ENCODE peak calls at places on chromosome 14, in ten cellular contexts. F is psoas muscle, X is left ventricle myocardium inferior, H is GM06990, M is IMR-90, W is PC-3, I is brain microvascular endothelial cell, D is A673, L is transverse colon, Z is stomach. S is an unnamed sample. For H3K36me3, the result is how much of the 10 kb centered on the place peaks cover.

GRCh38 chr14:93897476-93897845 is 29.7 kb upstream of the FAM181A start:
- DNase-seq in W (no peak), I (no peak), L (no peak), F (no peak), X (no peak), D (no peak), M (no peak), H (no peak), Z (no peak), S (no peak)

GRCh38 chr14:64788706-64789105 is 84.5 kb downstream of the PLEKHG3 start:
- DNase-seq in W (peak), D (peak), M (peak), I (peak), H (no peak), F (no peak), X (no peak), L (no peak), Z (no peak), S (no peak)

GRCh38 chr14:72616294-72616693 is 277.6 kb downstream of the DPF3 start:
- DNase-seq in F (no peak), D (no peak), I (peak), H (no peak), X (no peak), M (peak), W (no peak), L (no peak), Z (no peak), S (no peak)

GRCh38 chr14:94638961-94639817 is 27.0 kb downstream of the SERPINA3 start:
- DNase-seq in L (no peak), Z (no peak), H (no peak), W (no peak), X (no peak), D (no peak), F (no peak), M (no peak), I (no peak), S (no peak)

GRCh38 chr14:61616524-61617185 is 78.7 kb upstream of the HIF1A start:
- DNase-seq in F (no peak), D (no peak), H (no peak), I (peak), X (no peak), L (no peak), W (peak), Z (no peak), M (peak), S (no peak)

GRCh38 chr14:54252072-54252730 is 144.6 kb upstream of the CDKN3 start:
- DNase-seq in L (no peak), I (peak), D (no peak), F (no peak), M (peak), W (peak), H (no peak), Z (no peak), X (no peak), S (no peak)

GRCh38 chr14:50225067-50225973 is 6.1 kb downstream of the SOS2 start:
- DNase-seq in H (no peak), F (no peak), X (no peak), Z (no peak), I (peak), M (peak), D (peak), L (no peak), W (peak), S (no peak)

GRCh38 chr14:58107947-58108552 is 44.0 kb downstream of the ARMH4 start:
- DNase-seq in W (peak), F (no peak), L (peak), I (peak), H (no peak), X (no peak), M (peak), Z (no peak), D (peak), S (peak)

GRCh38 chr14:63551338-63551737 is 8.2 kb upstream of the PPP2R5E start:
- DNase-seq in I (no peak), L (no peak), F (no peak), W (peak), X (no peak), D (no peak), H (no peak), M (peak), Z (no peak), S (no peak)

GRCh38 chr14:58060077-58060476 is 91.9 kb downstream of the ARMH4 start:
- DNase-seq in F (no peak), D (no peak), W (peak), Z (no peak), X (no peak), I (no peak), H (no peak), L (no peak), M (no peak), S (no peak)

GRCh38 chr14:99479903-99480855 is 480 bp downstream of the SETD3 start:
- DNase-seq in F (peak), D (peak), W (peak), Z (peak), L (peak), X (peak), M (peak), H (peak), I (peak), S (peak)

GRCh38 chr14:32354716-32355115 is 25.6 kb downstream of the AKAP6 start:
- DNase-seq in M (no peak), L (no peak), I (no peak), W (no peak), H (no peak), F (no peak), Z (no peak), X (peak), D (no peak), S (peak)

GRCh38 chr14:93132472-93133065 is 16.8 kb upstream of the ITPK1 start:
- DNase-seq in I (peak), D (no peak), L (no peak), W (peak), F (no peak), Z (peak), X (no peak), H (no peak), M (peak), S (no peak)

GRCh38 chr14:61759878-61760277 is 2.3 kb upstream of the SNAPC1 start:
- DNase-seq in D (no peak), I (no peak), W (no peak), X (no peak), L (no peak), H (no peak), Z (no peak), M (no peak), F (no peak), S (no peak)

GRCh38 chr14:44981198-44981597 is 19.2 kb downstream of the TOGARAM1 start:
- DNase-seq in I (no peak), M (no peak), D (peak), W (no peak), F (no peak), L (no peak), Z (no peak), H (no peak), X (no peak), S (no peak)

GRCh38 chr14:69076341-69076740 is 76.6 kb downstream of the DCAF5 start:
- DNase-seq in X (no peak), Z (no peak), W (no peak), L (no peak), M (no peak), I (no peak), D (no peak), F (no peak), H (no peak), S (no peak)
- H3K36me3 ChIP-seq in X (under half), Z (under half), W (under half), L (under half), M (under half), I (under half), D (under half), F (half or more), H (under half), S (under half)

DNA sequence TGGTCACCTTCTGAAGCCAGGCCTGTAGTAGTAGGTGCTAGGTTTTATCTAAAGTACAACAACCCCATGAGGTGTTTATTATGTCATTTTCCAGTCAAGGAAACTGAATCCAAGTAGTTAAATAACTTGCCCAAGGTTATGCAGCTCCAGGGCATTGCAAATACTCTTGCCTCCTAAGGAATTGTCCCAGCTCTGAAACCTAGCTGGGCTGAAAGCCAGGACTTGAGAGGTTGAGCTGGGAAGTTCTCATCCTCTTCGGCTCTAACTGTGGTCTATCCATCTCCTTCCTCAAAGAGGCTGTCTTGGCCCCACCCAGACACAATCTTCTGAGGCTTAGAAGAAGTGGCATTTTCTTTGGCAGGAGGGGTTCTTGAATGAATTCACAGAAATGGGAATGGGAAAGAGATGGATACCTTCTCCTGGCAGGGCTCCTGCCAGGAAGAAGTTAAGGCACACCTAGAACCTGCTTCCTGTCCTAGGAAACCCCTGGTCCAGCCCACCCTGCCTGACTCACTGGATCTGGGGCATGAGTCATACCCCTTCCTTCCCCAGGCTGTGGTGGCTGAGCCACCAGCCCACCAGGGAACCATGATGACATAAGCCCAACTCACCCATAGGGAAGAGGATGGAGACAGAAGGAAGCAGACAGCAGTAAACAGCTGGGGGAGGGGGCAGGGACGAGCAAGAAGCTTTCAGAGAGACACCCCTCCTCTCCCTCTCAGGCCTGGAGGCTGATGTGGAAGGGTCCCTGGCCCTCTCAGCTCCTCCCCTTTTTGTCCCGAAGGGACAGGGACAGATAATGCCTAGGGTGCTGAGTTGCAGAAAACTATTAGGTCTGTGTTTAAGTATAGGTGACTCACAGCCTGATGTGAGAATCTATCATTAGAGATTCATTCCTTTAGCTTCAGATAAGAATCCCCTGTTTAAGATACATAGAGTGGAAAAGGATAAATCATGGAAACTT is 2.1 kb upstream of the PLEK2 start:
- DNase-seq in D (peak), H (no peak), M (peak), X (no peak), L (no peak), Z (no peak), W (peak), F (no peak), I (peak), S (no peak)
- H3K4me3 ChIP-seq in D (no peak), H (no peak), M (no peak), X (no peak), L (no peak), Z (no peak), W (peak), F (no peak), I (peak), S (no peak)

GRCh38 chr14:104395276-104395675 is 184.3 kb upstream of the C14orf180 start:
- DNase-seq in D (no peak), L (no peak), W (no peak), H (no peak), X (no peak), Z (peak), F (no peak), M (no peak), I (no peak), S (no peak)

GRCh38 chr14:104392396-104393198 is 187.0 kb upstream of the C14orf180 start:
- DNase-seq in I (no peak), W (no peak), Z (no peak), H (no peak), F (peak), X (no peak), D (no peak), L (no peak), M (no peak), S (peak)

GRCh38 chr14:104394606-104394910 is 185.0 kb upstream of the C14orf180 start:
- DNase-seq in W (no peak), I (no peak), F (no peak), Z (no peak), M (no peak), H (peak), D (no peak), X (peak), L (no peak), S (peak)

GRCh38 chr14:104393199-104393897 is 186.2 kb upstream of the C14orf180 start:
- DNase-seq in X (peak), Z (peak), M (no peak), H (no peak), I (no peak), F (peak), L (no peak), W (no peak), D (no peak), S (peak)

GRCh38 chr14:104393898-104394605 is 185.5 kb upstream of the C14orf180 start:
- DNase-seq in W (no peak), H (peak), D (no peak), I (no peak), M (no peak), Z (peak), X (peak), F (peak), L (peak), S (peak)
- TF ChIP-seq CTCF in W (no peak), H (no peak), D (no peak), I (no peak), M (no peak), Z (no peak), X (no peak), F (no peak), L (no peak), S (no peak)

GRCh38 chr14:102573591-102574046 is 18.8 kb upstream of the RCOR1 start:
- DNase-seq in Z (no peak), I (no peak), H (no peak), M (no peak), L (no peak), F (no peak), D (no peak), X (no peak), W (no peak), S (no peak)

GRCh38 chr14:102570334-102570995 is 22.0 kb upstream of the RCOR1 start:
- DNase-seq in H (no peak), F (no peak), D (no peak), I (no peak), M (no peak), X (no peak), W (no peak), Z (no peak), L (no peak), S (no peak)

GRCh38 chr14:102571043-102571442 is 21.4 kb upstream of the RCOR1 start:
- DNase-seq in Z (no peak), M (no peak), F (no peak), W (no peak), H (no peak), L (no peak), X (no peak), I (no peak), D (no peak), S (no peak)

GRCh38 chr14:102568115-102568614 is 24.3 kb upstream of the RCOR1 start:
- DNase-seq in Z (peak), I (no peak), F (no peak), L (peak), M (no peak), X (no peak), W (peak), D (no peak), H (no peak), S (no peak)

GRCh38 chr14:102571478-102572042 is 20.9 kb upstream of the RCOR1 start:
- DNase-seq in L (no peak), X (no peak), I (no peak), M (no peak), D (no peak), F (no peak), W (no peak), H (no peak), Z (no peak), S (no peak)
- H3K36me3 ChIP-seq in L (under half), X (under half), I (under half), M (under half), D (under half), F (under half), W (under half), H (under half), Z (under half), S (under half)

GRCh38 chr14:68564236-68564825 is 228.5 kb downstream of the ZFP36L1 start:
- DNase-seq in I (no peak), F (no peak), H (no peak), W (no peak), M (no peak), Z (no peak), L (no peak), X (no peak), D (no peak), S (no peak)
- H3K4me3 ChIP-seq in I (no peak), F (no peak), H (no peak), W (no peak), M (no peak), Z (no peak), L (no peak), X (no peak), D (no peak), S (no peak)

DNA sequence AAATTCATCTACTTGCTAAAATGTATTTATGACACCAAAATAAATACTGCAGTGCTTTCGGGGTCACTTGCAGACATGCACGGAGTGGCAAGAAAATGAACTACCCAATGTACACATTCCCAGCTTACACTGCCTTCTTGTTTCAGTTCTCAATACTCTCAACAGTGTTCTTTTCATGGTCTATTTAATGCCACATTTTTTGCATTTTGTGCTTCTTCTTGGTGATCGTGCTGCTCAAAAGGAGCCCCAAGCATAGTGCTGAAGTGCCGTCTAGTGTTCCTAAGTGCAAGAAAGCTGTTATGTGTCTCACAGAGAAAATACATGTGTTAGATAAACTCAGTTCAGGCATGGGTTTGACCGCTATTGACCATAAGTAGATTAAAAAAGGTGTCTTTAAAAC is 127.9 kb downstream of the PRKD1 start:
- DNase-seq in D (peak), F (no peak), I (no peak), L (no peak), H (no peak), X (no peak), Z (no peak), W (no peak), M (no peak), S (no peak)
- TF ChIP-seq CTCF in D (no peak), F (no peak), I (no peak), L (no peak), H (no peak), X (no peak), Z (no peak), W (no peak), M (no peak), S (no peak)

GRCh38 chr14:104702673-104703072 is 13.3 kb downstream of the INF2 start:
- DNase-seq in W (no peak), M (no peak), I (no peak), H (no peak), Z (no peak), X (no peak), F (no peak), D (no peak), L (no peak), S (no peak)

GRCh38 chr14:104702106-104702505 is 12.7 kb downstream of the INF2 start:
- DNase-seq in W (no peak), M (no peak), I (no peak), H (no peak), D (no peak), F (no peak), X (no peak), L (no peak), Z (no peak), S (no peak)

GRCh38 chr14:104700747-104701215 is 11.4 kb downstream of the INF2 start:
- DNase-seq in H (no peak), I (no peak), W (no peak), F (no peak), L (no peak), X (no peak), Z (no peak), M (no peak), D (no peak), S (no peak)

GRCh38 chr14:104700224-104700623 is 10.8 kb downstream of the INF2 start:
- DNase-seq in X (no peak), Z (no peak), L (no peak), D (no peak), H (no peak), M (no peak), W (no peak), I (no peak), F (no peak), S (no peak)

GRCh38 chr14:104701383-104702076 is 12.1 kb downstream of the INF2 start:
- DNase-seq in W (no peak), M (no peak), I (no peak), D (no peak), Z (no peak), H (no peak), X (no peak), L (no peak), F (no peak), S (no peak)
- H3K36me3 ChIP-seq in W (under half), M (half or more), I (under half), D (under half), Z (under half), H (under half), X (half or more), L (under half), F (under half), S (under half)

DNA sequence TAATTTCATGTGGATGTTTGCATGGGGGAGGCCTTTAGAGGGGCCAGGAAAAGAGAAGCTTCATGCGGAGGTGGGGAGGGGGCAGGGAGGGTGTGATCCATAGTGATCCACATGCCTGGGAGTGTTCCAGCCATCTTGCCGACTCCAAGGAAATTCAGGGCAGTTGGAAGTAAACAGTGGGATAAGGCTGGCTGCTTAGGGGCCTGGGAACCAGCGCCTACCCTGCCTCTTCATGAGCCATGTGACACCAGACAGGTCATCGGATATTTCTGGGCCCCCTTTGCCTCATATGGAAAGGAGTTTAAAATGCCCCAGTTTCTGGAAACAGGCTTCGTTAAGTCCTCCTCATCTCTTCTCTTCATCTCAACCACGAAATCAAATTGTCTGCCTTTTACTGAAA is 983.2 kb downstream of the BCL11B start:
- DNase-seq in X (no peak), F (no peak), D (no peak), L (no peak), W (no peak), I (no peak), Z (no peak), H (no peak), M (no peak), S (no peak)
- H3K4me3 ChIP-seq in X (no peak), F (no peak), D (no peak), L (no peak), W (no peak), I (no peak), Z (no peak), H (no peak), M (no peak), S (no peak)